ENCODE peak calls at places on chromosomes 12 and 14, in eight cellular contexts. One of them, this sample, is unnamed.

GRCh38 chr12:47079894-47080724 is at the start of gene AMIGO2:
- DNase-seq in omental fat pad: peak
- DNase-seq in dorsolateral prefrontal cortex: no peak
- DNase-seq in lower leg skin: peak
- DNase-seq in GM12864: no peak
- DNase-seq in WERI-Rb-1: no peak
- DNase-seq in HL-60: peak
- DNase-seq in CD8-positive, alpha-beta T cell: no peak
- DNase-seq in this sample: peak

GRCh38 chr12:41189395-41190251 is 1.5 kb downstream of the PDZRN4 start:
- DNase-seq in omental fat pad: no peak
- DNase-seq in dorsolateral prefrontal cortex: no peak
- DNase-seq in lower leg skin: no peak
- DNase-seq in GM12864: no peak
- DNase-seq in WERI-Rb-1: no peak
- DNase-seq in HL-60: no peak
- DNase-seq in CD8-positive, alpha-beta T cell: no peak
- DNase-seq in this sample: peak

GRCh38 chr12:52495385-52495784 is 2.3 kb upstream of the KRT6A start:
- DNase-seq in omental fat pad: no peak
- DNase-seq in dorsolateral prefrontal cortex: no peak
- DNase-seq in lower leg skin: peak
- DNase-seq in GM12864: no peak
- DNase-seq in WERI-Rb-1: no peak
- DNase-seq in HL-60: no peak
- DNase-seq in CD8-positive, alpha-beta T cell: no peak
- DNase-seq in this sample: no peak

GRCh38 chr12:93247313-93248057 is 130.2 kb upstream of the NUDT4 start:
- DNase-seq in omental fat pad: no peak
- DNase-seq in dorsolateral prefrontal cortex: peak
- DNase-seq in lower leg skin: no peak
- DNase-seq in GM12864: no peak
- DNase-seq in WERI-Rb-1: no peak
- DNase-seq in HL-60: no peak
- DNase-seq in CD8-positive, alpha-beta T cell: no peak
- DNase-seq in this sample: no peak

GRCh38 chr14:41605550-41606248 is 977 bp upstream of the LRFN5 start:
- DNase-seq in omental fat pad: no peak
- DNase-seq in dorsolateral prefrontal cortex: peak
- DNase-seq in lower leg skin: peak
- DNase-seq in GM12864: no peak
- DNase-seq in WERI-Rb-1: no peak
- DNase-seq in HL-60: no peak
- DNase-seq in CD8-positive, alpha-beta T cell: no peak
- DNase-seq in this sample: no peak

GRCh38 chr12:74152370-74152769 is 385.3 kb upstream of the ATXN7L3B start:
- DNase-seq in omental fat pad: no peak
- DNase-seq in dorsolateral prefrontal cortex: no peak
- DNase-seq in lower leg skin: no peak
- DNase-seq in GM12864: no peak
- DNase-seq in WERI-Rb-1: no peak
- DNase-seq in HL-60: no peak
- DNase-seq in CD8-positive, alpha-beta T cell: no peak
- DNase-seq in this sample: no peak

GRCh38 chr12:11663128-11663527 is 13.7 kb downstream of the ETV6 start:
- DNase-seq in omental fat pad: no peak
- DNase-seq in dorsolateral prefrontal cortex: no peak
- DNase-seq in lower leg skin: no peak
- DNase-seq in GM12864: no peak
- DNase-seq in WERI-Rb-1: peak
- DNase-seq in HL-60: no peak
- DNase-seq in CD8-positive, alpha-beta T cell: no peak
- DNase-seq in this sample: no peak

GRCh38 chr12:117151195-117152031 is 38.9 kb downstream of the FBXO21 start:
- DNase-seq in omental fat pad: peak
- DNase-seq in dorsolateral prefrontal cortex: peak
- DNase-seq in lower leg skin: peak
- DNase-seq in GM12864: no peak
- DNase-seq in WERI-Rb-1: peak
- DNase-seq in HL-60: peak
- DNase-seq in CD8-positive, alpha-beta T cell: no peak
- DNase-seq in this sample: no peak

DNA sequence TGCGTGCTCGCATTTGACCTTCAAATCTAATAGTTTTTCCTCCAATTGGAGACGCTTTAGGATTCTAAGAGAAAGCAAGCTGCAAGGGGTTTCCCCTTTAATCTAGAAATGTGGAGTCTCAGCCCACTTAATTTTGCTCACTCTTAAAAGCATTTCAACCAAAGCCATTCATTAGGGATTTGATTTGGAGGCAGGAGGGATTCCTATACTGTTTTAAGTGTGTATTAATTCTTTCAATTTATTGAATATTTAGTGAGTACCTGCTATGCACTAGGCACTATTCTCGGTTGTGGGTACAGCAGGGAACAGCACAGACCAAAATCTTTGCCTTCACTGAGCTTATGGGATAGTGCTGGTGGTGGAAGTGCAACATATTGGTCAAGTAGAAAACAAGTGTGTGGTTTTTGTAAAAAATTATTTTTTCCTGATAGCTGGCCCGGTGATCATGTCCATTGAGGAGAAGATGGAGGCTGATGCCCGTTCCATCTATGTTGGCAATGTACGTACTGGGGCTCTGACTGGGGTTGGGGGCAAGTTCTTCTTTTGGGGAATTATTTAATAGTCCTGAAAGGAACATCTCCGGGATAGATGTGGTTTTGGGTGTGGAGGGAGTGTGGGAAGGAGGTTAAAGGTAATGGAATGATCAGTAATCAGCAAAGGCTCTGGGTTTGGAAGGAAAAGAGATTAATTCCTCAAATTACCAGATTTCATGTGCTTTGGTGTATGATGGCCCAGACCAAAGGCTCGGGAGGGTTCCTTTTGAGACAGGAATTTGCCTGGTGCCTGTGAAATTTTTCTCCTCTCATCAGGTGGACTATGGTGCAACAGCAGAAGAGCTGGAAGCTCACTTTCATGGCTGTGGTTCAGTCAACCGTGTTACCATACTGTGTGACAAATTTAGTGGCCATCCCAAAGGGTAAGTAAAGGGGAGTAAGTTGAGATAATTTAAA is 1.6 kb downstream of the PABPN1 start:
- DNase-seq in omental fat pad: no peak
- DNase-seq in dorsolateral prefrontal cortex: no peak
- DNase-seq in lower leg skin: no peak
- DNase-seq in GM12864: no peak
- DNase-seq in WERI-Rb-1: no peak
- DNase-seq in HL-60: no peak
- DNase-seq in CD8-positive, alpha-beta T cell: no peak
- DNase-seq in this sample: no peak
- TF ChIP-seq CTCF in omental fat pad: no peak
- TF ChIP-seq CTCF in dorsolateral prefrontal cortex: no peak
- TF ChIP-seq CTCF in lower leg skin: no peak
- TF ChIP-seq CTCF in GM12864: no peak
- TF ChIP-seq CTCF in WERI-Rb-1: no peak
- TF ChIP-seq CTCF in HL-60: no peak
- TF ChIP-seq CTCF in CD8-positive, alpha-beta T cell: no peak
- TF ChIP-seq CTCF in this sample: no peak

DNA sequence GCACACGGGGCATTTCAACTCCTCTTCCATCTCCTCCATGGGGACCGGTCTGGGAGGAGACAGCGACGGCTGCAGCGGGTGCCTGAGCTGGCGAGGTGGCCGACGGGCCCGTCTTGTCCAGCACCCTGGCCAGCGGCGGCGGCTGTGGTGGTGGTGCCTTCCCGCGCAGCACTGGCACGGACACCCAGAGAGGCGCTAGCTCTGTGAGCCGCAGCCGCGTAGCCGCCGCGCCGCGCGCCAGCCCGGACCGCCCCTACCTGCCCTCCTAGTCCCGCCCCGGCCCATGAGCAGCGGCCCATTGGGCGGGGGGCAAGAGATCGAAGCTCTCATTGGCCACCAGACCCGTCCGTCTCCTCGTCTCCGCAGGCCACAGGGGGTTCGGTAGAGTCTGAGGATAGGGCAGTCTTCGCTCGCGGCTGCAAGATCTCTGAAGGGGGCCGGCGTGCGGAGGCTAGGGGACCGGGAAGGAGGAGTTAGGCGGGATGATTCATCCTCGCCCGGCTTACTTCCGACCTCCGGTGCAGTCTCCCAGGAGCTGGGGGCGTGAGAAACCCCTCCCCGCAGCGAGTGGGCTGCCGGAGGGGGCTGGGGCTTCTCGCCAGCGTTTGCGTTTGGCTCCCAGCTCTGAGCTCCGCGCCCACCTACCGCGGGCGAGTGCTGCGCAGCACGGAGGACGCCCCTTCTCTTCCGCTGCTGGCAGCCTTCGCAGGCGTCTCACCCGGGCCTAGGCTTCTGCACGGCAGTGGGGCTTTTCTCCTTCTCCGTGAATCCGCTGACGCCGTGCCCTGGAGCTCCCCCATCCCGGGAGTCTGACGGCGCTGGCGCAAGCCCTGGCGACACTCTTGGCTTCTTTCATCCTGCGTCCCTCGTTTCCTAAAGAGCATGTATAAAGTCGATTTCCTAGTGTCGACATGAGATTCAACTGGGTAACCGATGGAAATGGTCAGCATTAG is at the start of gene TRIM9:
- DNase-seq in omental fat pad: peak
- DNase-seq in dorsolateral prefrontal cortex: peak
- DNase-seq in lower leg skin: peak
- DNase-seq in GM12864: peak
- DNase-seq in WERI-Rb-1: peak
- DNase-seq in HL-60: peak
- DNase-seq in CD8-positive, alpha-beta T cell: peak
- DNase-seq in this sample: peak
- TF ChIP-seq CTCF in omental fat pad: no peak
- TF ChIP-seq CTCF in dorsolateral prefrontal cortex: peak
- TF ChIP-seq CTCF in lower leg skin: no peak
- TF ChIP-seq CTCF in GM12864: no peak
- TF ChIP-seq CTCF in WERI-Rb-1: no peak
- TF ChIP-seq CTCF in HL-60: no peak
- TF ChIP-seq CTCF in CD8-positive, alpha-beta T cell: no peak
- TF ChIP-seq CTCF in this sample: no peak

GRCh38 chr12:2940564-2940963 is 18.6 kb upstream of the TEAD4 start:
- DNase-seq in omental fat pad: no peak
- DNase-seq in dorsolateral prefrontal cortex: no peak
- DNase-seq in lower leg skin: no peak
- DNase-seq in GM12864: no peak
- DNase-seq in WERI-Rb-1: no peak
- DNase-seq in HL-60: no peak
- DNase-seq in CD8-positive, alpha-beta T cell: no peak
- DNase-seq in this sample: no peak

GRCh38 chr12:2941524-2941923 is 17.7 kb upstream of the TEAD4 start:
- DNase-seq in omental fat pad: no peak
- DNase-seq in dorsolateral prefrontal cortex: no peak
- DNase-seq in lower leg skin: no peak
- DNase-seq in GM12864: no peak
- DNase-seq in WERI-Rb-1: no peak
- DNase-seq in HL-60: no peak
- DNase-seq in CD8-positive, alpha-beta T cell: no peak
- DNase-seq in this sample: no peak

GRCh38 chr12:2944401-2945047 is 14.7 kb upstream of the TEAD4 start:
- DNase-seq in omental fat pad: peak
- DNase-seq in dorsolateral prefrontal cortex: peak
- DNase-seq in lower leg skin: no peak
- DNase-seq in GM12864: no peak
- DNase-seq in WERI-Rb-1: peak
- DNase-seq in HL-60: peak
- DNase-seq in CD8-positive, alpha-beta T cell: peak
- DNase-seq in this sample: peak
- TF ChIP-seq CTCF in omental fat pad: no peak
- TF ChIP-seq CTCF in dorsolateral prefrontal cortex: peak
- TF ChIP-seq CTCF in lower leg skin: no peak
- TF ChIP-seq CTCF in GM12864: peak
- TF ChIP-seq CTCF in WERI-Rb-1: peak
- TF ChIP-seq CTCF in HL-60: peak
- TF ChIP-seq CTCF in CD8-positive, alpha-beta T cell: peak
- TF ChIP-seq CTCF in this sample: peak

DNA sequence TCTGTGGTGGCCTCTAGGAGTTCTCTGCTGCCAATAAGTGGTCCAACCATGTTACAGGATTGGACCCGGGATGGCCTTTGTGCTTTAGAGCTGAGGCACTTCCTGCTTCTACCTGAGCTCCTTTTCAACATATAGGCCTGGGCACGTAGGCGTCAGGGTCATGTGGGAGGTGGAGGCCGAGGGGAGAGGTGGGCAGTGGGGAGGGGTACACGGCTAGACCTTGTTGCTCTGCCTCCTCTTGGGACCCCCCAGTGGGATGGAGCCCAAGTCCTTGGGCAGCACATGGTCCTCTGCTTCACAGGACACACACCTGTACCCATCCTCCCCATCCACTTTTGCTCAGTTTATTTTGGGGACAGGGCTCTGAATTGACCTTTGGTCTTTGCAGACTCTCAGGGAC is 7.4 kb downstream of the RBP5 start:
- DNase-seq in omental fat pad: no peak
- DNase-seq in dorsolateral prefrontal cortex: no peak
- DNase-seq in lower leg skin: no peak
- DNase-seq in GM12864: no peak
- DNase-seq in WERI-Rb-1: no peak
- DNase-seq in HL-60: no peak
- DNase-seq in CD8-positive, alpha-beta T cell: no peak
- DNase-seq in this sample: no peak
- TF ChIP-seq CTCF in omental fat pad: no peak
- TF ChIP-seq CTCF in dorsolateral prefrontal cortex: no peak
- TF ChIP-seq CTCF in lower leg skin: no peak
- TF ChIP-seq CTCF in GM12864: no peak
- TF ChIP-seq CTCF in WERI-Rb-1: no peak
- TF ChIP-seq CTCF in HL-60: no peak
- TF ChIP-seq CTCF in CD8-positive, alpha-beta T cell: no peak
- TF ChIP-seq CTCF in this sample: no peak